ENCODE peak calls at places on chromosomes 6 and 20, in seven cellular contexts. I, A, P, L, F, B and E are unnamed samples.

GRCh38 chr20:59939052-59939878 is 840 bp downstream of the PPP1R3D start:
- DNase-seq in F (peak), L (no peak), B (no peak), A (peak), I (peak), P (peak), E (no peak)

GRCh38 chr20:46118481-46119020 is 437 bp downstream of the CD40 start:
- DNase-seq in P (peak), B (no peak), I (peak), F (peak), A (peak), L (no peak), E (no peak)

GRCh38 chr6:135358251-135358821 is 139.2 kb downstream of the AHI1 start:
- DNase-seq in B (no peak), L (no peak), F (no peak), I (peak), P (no peak), A (no peak), E (peak)

GRCh38 chr20:38789503-38790209 is 15.8 kb upstream of the PPP1R16B start:
- DNase-seq in B (no peak), I (peak), A (no peak), P (no peak), F (no peak), L (no peak), E (peak)

GRCh38 chr20:542777-543368 is 717 bp downstream of the CSNK2A1 start:
- DNase-seq in A (peak), I (peak), P (no peak), B (no peak), L (no peak), F (peak), E (no peak)

GRCh38 chr20:17654649-17655285 is 27.3 kb downstream of the RRBP1 start:
- DNase-seq in L (no peak), A (peak), P (peak), F (peak), I (peak), B (no peak), E (no peak)

GRCh38 chr20:64212750-64213149 is 42.8 kb upstream of the PCMTD2 start:
- DNase-seq in F (no peak), L (no peak), I (peak), P (peak), A (peak), B (no peak), E (peak)

GRCh38 chr6:169263836-169264608 is 10.4 kb upstream of the THBS2 start:
- DNase-seq in L (no peak), A (no peak), F (no peak), P (no peak), B (no peak), I (peak), E (peak)